ENCODE peak calls at places on chromosomes 13 and 19, in eight cellular contexts. I is colonic mucosa; B is effector memory CD4-positive, alpha-beta T cell; F is CD8-positive, alpha-beta T cell; V is left lung; R is GM23248; T is tibial artery; O is HCT116. U is an unnamed sample.

GRCh38 chr13:111659842-111660241 is 339.4 kb downstream of the TEX29 start:
- DNase-seq in R (no peak), F (no peak), B (no peak), O (no peak), V (no peak), T (no peak), I (no peak), U (no peak)

GRCh38 chr19:18223860-18224524 is 2.2 kb downstream of the PDE4C start:
- DNase-seq in I (peak; percentile 63), F (no peak), T (no peak), B (no peak), O (peak; percentile 49), V (peak; percentile 86), R (no peak), U (peak; percentile 79)

GRCh38 chr13:25882732-25883357 is 169.0 kb downstream of the SHISA2 start:
- DNase-seq in T (no peak), R (no peak), B (no peak), F (peak; percentile 16), O (no peak), V (no peak), I (no peak), U (no peak)

GRCh38 chr13:40146063-40146462 is 490.6 kb downstream of the COG6 start:
- DNase-seq in B (no peak), F (no peak), T (no peak), R (no peak), O (no peak), I (no peak), V (no peak), U (no peak)

GRCh38 chr13:28778308-28779215 is 41.6 kb upstream of the MTUS2 start:
- DNase-seq in R (no peak), B (no peak), F (no peak), I (no peak), O (no peak), T (no peak), V (no peak), U (no peak)

GRCh38 chr13:83286737-83287136 is 595.5 kb downstream of the SLITRK1 start:
- DNase-seq in I (no peak), O (no peak), F (no peak), T (no peak), R (peak; percentile 52), B (no peak), V (no peak), U (no peak)

GRCh38 chr13:113928701-113929627 is 44.9 kb downstream of the C13orf46 start:
- DNase-seq in O (no peak), R (peak; percentile 92), I (no peak), B (no peak), F (no peak), V (no peak), T (peak; percentile 98), U (peak; percentile 32)

GRCh38 chr13:93805736-93806135 is 579.1 kb downstream of the GPC6 start:
- DNase-seq in T (no peak), O (no peak), R (no peak), F (no peak), B (no peak), V (no peak), I (no peak), U (no peak)

GRCh38 chr13:105370011-105370645 is 1165.3 kb downstream of the EFNB2 start:
- DNase-seq in F (no peak), V (no peak), T (no peak), O (no peak), I (no peak), B (no peak), R (no peak), U (no peak)

GRCh38 chr19:57803594-57804325 is 11.0 kb downstream of the ZNF552 start:
- DNase-seq in B (no peak), I (peak; percentile 62), F (no peak), R (peak; percentile 78), V (no peak), O (peak; percentile 12), T (no peak), U (no peak)

GRCh38 chr13:39536906-39537305 is 66.1 kb downstream of the LHFPL6 start:
- DNase-seq in V (no peak), R (no peak), O (no peak), T (no peak), I (no peak), F (no peak), B (no peak), U (no peak)

GRCh38 chr13:83352391-83352790 is 529.9 kb downstream of the SLITRK1 start:
- DNase-seq in I (no peak), O (no peak), V (no peak), F (no peak), B (no peak), T (no peak), R (no peak), U (no peak)

GRCh38 chr13:75136151-75136550 is 345.8 kb downstream of the TBC1D4 start:
- DNase-seq in O (no peak), T (no peak), I (no peak), B (no peak), V (no peak), F (no peak), R (peak; percentile 32), U (no peak)

GRCh38 chr19:18204394-18205179 is 745 bp upstream of the RAB3A start:
- DNase-seq in I (peak; percentile 75), R (peak; percentile 64), F (peak; percentile 44), T (no peak), B (peak; percentile 21), O (no peak), V (no peak), U (peak; percentile 73)

GRCh38 chr13:113159701-113160100 is 1.3 kb downstream of the PROZ start:
- DNase-seq in R (no peak), I (no peak), T (no peak), O (no peak), F (no peak), V (no peak), B (no peak), U (no peak)

GRCh38 chr19:2239771-2240770 is 3.4 kb downstream of the SF3A2 start:
- DNase-seq in R (peak; percentile 56), O (no peak), I (no peak), F (peak; percentile 47), V (no peak), B (no peak), T (no peak), U (no peak)

GRCh38 chr13:27958928-27959539 is 10.1 kb downstream of the CDX2 start:
- DNase-seq in T (no peak), R (no peak), O (no peak), F (no peak), B (no peak), I (peak; percentile 27), V (no peak), U (no peak)

DNA sequence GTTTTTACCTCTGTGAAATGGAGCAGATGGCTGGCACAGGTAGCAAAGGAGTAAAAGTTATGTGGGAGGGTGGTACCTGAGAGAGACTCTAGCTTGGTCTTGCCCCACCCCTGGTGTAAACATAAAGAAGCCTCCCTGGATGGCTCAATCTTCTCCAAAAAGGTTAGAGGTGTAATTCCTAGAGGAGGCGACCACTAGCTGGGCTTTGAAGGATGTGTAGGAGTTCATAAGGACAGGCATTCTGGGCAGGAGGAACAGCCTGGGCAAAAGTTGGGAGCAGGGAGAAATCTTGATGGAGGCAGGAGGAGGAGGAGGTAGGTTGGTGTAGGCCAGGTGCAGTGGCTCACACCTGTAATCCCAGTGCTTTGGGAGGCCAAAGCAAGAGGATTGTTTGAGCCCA is 7.8 kb upstream of the ICAM4 start:
- DNase-seq in V (no peak), R (no peak), O (no peak), B (no peak), I (no peak), F (no peak), T (no peak), U (no peak)
- H3K4me1 ChIP-seq in V (peaks cover 94% of the 10 kb centered on the region), R (no peaks in the 10 kb centered on the region), O (peaks cover 9% of the 10 kb centered on the region), B (no peaks in the 10 kb centered on the region), I (peaks cover 9% of the 10 kb centered on the region), F (no peaks in the 10 kb centered on the region), T (no peaks in the 10 kb centered on the region), U (peaks cover 19% of the 10 kb centered on the region)

GRCh38 chr13:49125964-49126363 is 94.2 kb upstream of the MLNR start:
- DNase-seq in R (no peak), T (no peak), I (no peak), O (no peak), F (no peak), B (no peak), V (no peak), U (no peak)
- H3K4me3 ChIP-seq in R (no peak overlapping the region), T (no peak overlapping the region), I (no peak overlapping the region), O (no peak overlapping the region), F (no peak overlapping the region), B (no peak overlapping the region), V (no peak overlapping the region), U (no peak overlapping the region)

DNA sequence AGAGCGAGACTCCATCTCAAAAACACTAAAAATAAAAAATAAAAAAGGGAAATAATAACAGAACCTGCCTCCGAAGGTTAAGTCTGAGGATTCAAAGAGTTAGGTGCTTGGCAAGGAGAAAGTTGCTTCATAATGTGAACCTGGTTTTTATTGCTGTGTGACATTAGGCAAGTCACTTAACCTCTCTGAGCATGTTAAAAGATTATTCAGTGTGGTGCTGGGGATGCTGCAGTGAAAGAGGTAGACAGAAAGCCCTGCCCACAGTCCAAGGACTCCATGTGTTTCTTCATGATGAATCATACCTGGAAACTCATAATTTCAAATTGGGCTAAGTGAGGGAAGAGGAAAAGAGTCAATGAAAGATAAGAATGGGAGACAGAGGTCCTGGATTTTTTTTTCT is 2.4 kb downstream of the IL27RA start:
- DNase-seq in I (no peak), O (no peak), V (no peak), F (no peak), R (peak; percentile 36), B (no peak), T (no peak), U (no peak)
- H3K4me1 ChIP-seq in I (no peaks in the 10 kb centered on the region), O (peaks cover 3% of the 10 kb centered on the region), V (peaks cover 28% of the 10 kb centered on the region), F (peaks cover 26% of the 10 kb centered on the region), R (peaks cover 8% of the 10 kb centered on the region), B (peaks cover 15% of the 10 kb centered on the region), T (peaks cover 15% of the 10 kb centered on the region), U (no peaks in the 10 kb centered on the region)

DNA sequence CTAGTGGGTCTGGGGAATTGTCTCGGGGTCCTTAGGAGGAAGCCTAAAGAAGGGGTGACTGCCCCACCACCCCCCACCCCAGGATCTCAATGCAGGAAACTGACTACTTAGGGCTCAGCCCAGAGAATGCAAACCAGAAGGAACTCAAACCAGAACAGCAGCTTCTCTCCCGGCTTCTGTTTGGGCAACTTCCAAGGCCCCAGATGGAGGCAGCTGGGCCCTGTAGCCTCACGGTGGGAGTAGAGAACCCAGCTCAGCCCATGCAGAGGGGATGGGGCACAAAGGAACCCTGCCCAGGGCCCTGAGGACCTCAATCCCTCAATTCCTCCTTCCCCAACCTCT is 2.3 kb downstream of the ADGRE5 start:
- DNase-seq in I (peak; percentile 51), T (no peak), B (no peak), R (peak; percentile 51), F (no peak), V (no peak), O (no peak), U (no peak)
- H3K4me3 ChIP-seq in I (peak overlapping the region; percentile 68), T (peak overlapping the region; percentile 79), B (peak overlapping the region; percentile 99), R (peak overlapping the region; percentile 66), F (peak overlapping the region; percentile 69), V (peak overlapping the region; percentile 65), O (peak overlapping the region; percentile 96), U (no peak overlapping the region)

DNA sequence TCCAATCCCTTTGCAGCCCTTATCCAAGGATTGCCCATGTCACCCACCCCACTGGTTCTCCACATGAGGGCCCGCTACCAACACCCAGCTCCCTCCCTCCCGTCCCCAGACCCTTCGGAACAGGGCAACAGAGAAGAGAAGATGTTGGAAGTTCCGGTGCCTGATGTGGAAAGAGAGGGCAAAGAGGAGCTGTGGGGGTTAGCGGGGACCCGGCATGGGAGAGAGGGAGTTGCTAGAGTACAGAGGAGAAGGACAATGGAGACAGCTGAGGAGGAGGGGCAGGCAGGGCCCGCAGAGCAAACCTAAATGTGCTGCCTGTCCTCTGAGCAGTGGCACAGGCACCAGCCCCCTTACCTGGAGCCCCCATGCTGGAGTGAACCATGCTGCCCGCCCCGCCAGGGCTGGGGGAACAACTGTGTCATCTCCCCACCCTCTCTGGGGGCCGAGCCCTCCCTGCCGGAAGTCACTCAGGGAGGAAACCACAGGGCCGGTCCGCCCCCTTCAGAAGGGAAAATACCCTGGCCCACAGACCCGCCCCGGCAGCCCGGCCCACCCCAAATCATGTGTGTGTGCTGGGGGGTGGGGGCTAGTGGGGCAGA is at the start of gene POU2F2:
- DNase-seq in B (peak; percentile 85), O (no peak), I (peak; percentile 55), F (peak; percentile 87), R (no peak), V (peak; percentile 88), T (peak; percentile 70), U (no peak)
- H3K4me1 ChIP-seq in B (peaks cover 52% of the 10 kb centered on the region), O (peaks cover 2% of the 10 kb centered on the region), I (peaks cover 3% of the 10 kb centered on the region), F (peaks cover 68% of the 10 kb centered on the region), R (peaks cover 33% of the 10 kb centered on the region), V (peaks cover 43% of the 10 kb centered on the region), T (peaks cover 14% of the 10 kb centered on the region), U (no peaks in the 10 kb centered on the region)